ENCODE peak calls at places on chromosomes 13 and 19, in six cellular contexts. Y is fibroblast of lung, E is T-helper 2 cell, V is fibroblast of gingiva, H is cardiac muscle cell, O is T47D. G is an unnamed sample.

GRCh38 chr19:46537136-46538097 is 41.8 kb upstream of the PNMA8B start:
- DNase-seq in Y (peak), E (no peak), V (peak), H (peak), O (peak), G (peak)

GRCh38 chr13:75666646-75667351 is 30.7 kb downstream of the LMO7 start:
- DNase-seq in Y (peak), E (no peak), V (peak), H (no peak), O (no peak), G (no peak)

GRCh38 chr19:13072206-13072898 is 30.3 kb downstream of the LYL1 start:
- DNase-seq in Y (no peak), E (no peak), V (no peak), H (no peak), O (no peak), G (no peak)

GRCh38 chr19:44623080-44623479 is 9.7 kb downstream of the IGSF23 start:
- DNase-seq in Y (no peak), E (no peak), V (peak), H (no peak), O (no peak), G (no peak)

GRCh38 chr19:38211206-38211605 is 12.8 kb downstream of the DPF1 start:
- DNase-seq in Y (peak), E (no peak), V (no peak), H (no peak), O (no peak), G (no peak)

GRCh38 chr19:11168568-11168967 is 13.0 kb upstream of the SPC24 start:
- DNase-seq in Y (peak), E (no peak), V (peak), H (no peak), O (no peak), G (no peak)

GRCh38 chr13:60572003-60572792 is 175.2 kb downstream of the TDRD3 start:
- DNase-seq in Y (peak), E (no peak), V (peak), H (no peak), O (peak), G (no peak)

GRCh38 chr13:39765801-39766463 is 110.5 kb downstream of the COG6 start:
- DNase-seq in Y (peak), E (no peak), V (peak), H (no peak), O (peak), G (no peak)

GRCh38 chr19:13817018-13817614 is 21.9 kb downstream of the ZSWIM4 start:
- DNase-seq in Y (no peak), E (no peak), V (no peak), H (peak), O (peak), G (no peak)

GRCh38 chr13:101258071-101258470 is 158.2 kb downstream of the NALCN start:
- DNase-seq in Y (peak), E (no peak), V (peak), H (no peak), O (peak), G (no peak)

G was measured in naive thymus-derived CD4-positive, alpha-beta T cell.